ENCODE peak calls at places on chromosomes 4 and X, in seven cellular contexts. One of them, this sample, is unnamed.

GRCh38 chr4:173182403-173182802 is 13.8 kb downstream of the GALNT7 start:
- DNase-seq in pancreas: no peak
- DNase-seq in fibroblast of mammary gland: peak
- DNase-seq in CD8-positive, alpha-beta T cell: no peak
- DNase-seq in transverse colon: no peak
- DNase-seq in mesothelial cell of epicardium: no peak
- DNase-seq in endothelial cell: no peak
- DNase-seq in this sample: no peak

GRCh38 chrX:11472879-11473278 is 179.7 kb downstream of the AMELX start:
- DNase-seq in pancreas: no peak
- DNase-seq in mesothelial cell of epicardium: no peak
- DNase-seq in CD8-positive, alpha-beta T cell: no peak
- DNase-seq in endothelial cell: no peak
- DNase-seq in fibroblast of mammary gland: peak
- DNase-seq in transverse colon: no peak
- DNase-seq in this sample: no peak

GRCh38 chrX:38170556-38170955 is 50.1 kb downstream of the SRPX start:
- DNase-seq in CD8-positive, alpha-beta T cell: no peak
- DNase-seq in pancreas: no peak
- DNase-seq in fibroblast of mammary gland: no peak
- DNase-seq in mesothelial cell of epicardium: no peak
- DNase-seq in endothelial cell: no peak
- DNase-seq in transverse colon: no peak
- DNase-seq in this sample: no peak

GRCh38 chr4:57710053-57710452 is 599.9 kb upstream of the IGFBP7 start:
- DNase-seq in transverse colon: no peak
- DNase-seq in pancreas: no peak
- DNase-seq in fibroblast of mammary gland: no peak
- DNase-seq in mesothelial cell of epicardium: no peak
- DNase-seq in CD8-positive, alpha-beta T cell: no peak
- DNase-seq in endothelial cell: no peak
- DNase-seq in this sample: no peak

GRCh38 chrX:151973851-151974335 is 583 bp downstream of the GABRE start:
- DNase-seq in CD8-positive, alpha-beta T cell: no peak
- DNase-seq in mesothelial cell of epicardium: no peak
- DNase-seq in transverse colon: peak
- DNase-seq in fibroblast of mammary gland: no peak
- DNase-seq in pancreas: no peak
- DNase-seq in endothelial cell: no peak
- DNase-seq in this sample: no peak

GRCh38 chrX:40006025-40007017 is 91.4 kb downstream of the BCOR start:
- DNase-seq in CD8-positive, alpha-beta T cell: no peak
- DNase-seq in mesothelial cell of epicardium: no peak
- DNase-seq in transverse colon: peak
- DNase-seq in endothelial cell: peak
- DNase-seq in fibroblast of mammary gland: no peak
- DNase-seq in pancreas: peak
- DNase-seq in this sample: peak

GRCh38 chr4:153816542-153816941 is 27.7 kb upstream of the SFRP2 start:
- DNase-seq in mesothelial cell of epicardium: no peak
- DNase-seq in fibroblast of mammary gland: no peak
- DNase-seq in pancreas: no peak
- DNase-seq in transverse colon: no peak
- DNase-seq in endothelial cell: no peak
- DNase-seq in CD8-positive, alpha-beta T cell: no peak
- DNase-seq in this sample: no peak

GRCh38 chr4:10656988-10657387 is 27.6 kb downstream of the CLNK start:
- DNase-seq in pancreas: no peak
- DNase-seq in CD8-positive, alpha-beta T cell: no peak
- DNase-seq in transverse colon: no peak
- DNase-seq in mesothelial cell of epicardium: no peak
- DNase-seq in fibroblast of mammary gland: no peak
- DNase-seq in endothelial cell: no peak
- DNase-seq in this sample: no peak

GRCh38 chr4:113555868-113556267 is 205.7 kb downstream of the CAMK2D start:
- DNase-seq in transverse colon: no peak
- DNase-seq in fibroblast of mammary gland: no peak
- DNase-seq in pancreas: no peak
- DNase-seq in CD8-positive, alpha-beta T cell: no peak
- DNase-seq in mesothelial cell of epicardium: no peak
- DNase-seq in endothelial cell: no peak
- DNase-seq in this sample: no peak

GRCh38 chr4:123621072-123621705 is 224.6 kb downstream of the SPRY1 start:
- DNase-seq in transverse colon: no peak
- DNase-seq in CD8-positive, alpha-beta T cell: no peak
- DNase-seq in pancreas: no peak
- DNase-seq in mesothelial cell of epicardium: no peak
- DNase-seq in endothelial cell: no peak
- DNase-seq in fibroblast of mammary gland: no peak
- DNase-seq in this sample: no peak

GRCh38 chr4:94695389-94695788 is 62.4 kb upstream of the BMPR1B start:
- DNase-seq in fibroblast of mammary gland: peak
- DNase-seq in endothelial cell: no peak
- DNase-seq in mesothelial cell of epicardium: no peak
- DNase-seq in CD8-positive, alpha-beta T cell: no peak
- DNase-seq in transverse colon: no peak
- DNase-seq in pancreas: no peak
- DNase-seq in this sample: no peak

GRCh38 chr4:168887809-168888208 is 122.2 kb downstream of the CBR4 start:
- DNase-seq in transverse colon: no peak
- DNase-seq in endothelial cell: no peak
- DNase-seq in mesothelial cell of epicardium: no peak
- DNase-seq in fibroblast of mammary gland: no peak
- DNase-seq in CD8-positive, alpha-beta T cell: no peak
- DNase-seq in pancreas: no peak
- DNase-seq in this sample: no peak

GRCh38 chr4:39446842-39447573 is 11.7 kb downstream of the RPL9 start:
- DNase-seq in fibroblast of mammary gland: peak
- DNase-seq in CD8-positive, alpha-beta T cell: peak
- DNase-seq in endothelial cell: peak
- DNase-seq in mesothelial cell of epicardium: no peak
- DNase-seq in transverse colon: peak
- DNase-seq in pancreas: peak
- DNase-seq in this sample: peak

GRCh38 chr4:53558061-53558801 is 33.1 kb downstream of the LNX1 start:
- DNase-seq in mesothelial cell of epicardium: no peak
- DNase-seq in transverse colon: no peak
- DNase-seq in CD8-positive, alpha-beta T cell: no peak
- DNase-seq in endothelial cell: no peak
- DNase-seq in fibroblast of mammary gland: peak
- DNase-seq in pancreas: no peak
- DNase-seq in this sample: no peak

GRCh38 chr4:119478446-119479179 is 150.0 kb downstream of the PDE5A start:
- DNase-seq in CD8-positive, alpha-beta T cell: no peak
- DNase-seq in mesothelial cell of epicardium: no peak
- DNase-seq in endothelial cell: no peak
- DNase-seq in pancreas: no peak
- DNase-seq in fibroblast of mammary gland: no peak
- DNase-seq in transverse colon: no peak
- DNase-seq in this sample: no peak
- TF ChIP-seq CTCF in CD8-positive, alpha-beta T cell: no peak
- TF ChIP-seq CTCF in mesothelial cell of epicardium: no peak
- TF ChIP-seq CTCF in endothelial cell: no peak
- TF ChIP-seq CTCF in pancreas: no peak
- TF ChIP-seq CTCF in fibroblast of mammary gland: no peak
- TF ChIP-seq CTCF in transverse colon: no peak
- TF ChIP-seq CTCF in this sample: no peak

DNA sequence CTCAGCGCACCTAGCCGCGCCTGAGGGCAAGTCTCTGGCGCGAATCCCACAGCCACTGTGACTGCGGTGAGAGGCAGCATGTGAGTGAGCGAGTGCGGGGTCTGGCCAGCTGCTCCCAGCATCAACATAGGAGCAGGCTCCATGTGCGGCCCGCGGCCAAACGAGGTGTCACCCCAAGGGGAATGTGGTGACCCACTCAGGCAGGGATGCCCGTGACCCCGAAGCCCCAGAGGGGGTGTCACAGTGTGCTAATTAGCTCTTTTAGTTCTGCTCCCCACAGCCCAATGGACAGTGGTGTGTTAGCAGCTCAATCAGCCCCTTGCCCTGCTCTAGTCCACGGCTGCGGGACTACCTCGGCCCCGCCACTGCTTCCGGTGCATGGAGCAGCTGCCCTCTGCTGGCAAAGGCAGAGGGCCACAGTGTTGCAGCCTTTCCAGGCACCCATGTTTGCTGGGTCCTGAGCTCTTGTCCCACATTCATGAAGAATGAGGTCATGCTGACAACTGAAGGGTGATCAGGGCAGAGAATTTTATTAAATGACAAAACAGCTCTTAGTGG is 61.4 kb downstream of the AGA start:
- DNase-seq in CD8-positive, alpha-beta T cell: no peak
- DNase-seq in fibroblast of mammary gland: peak
- DNase-seq in mesothelial cell of epicardium: no peak
- DNase-seq in pancreas: no peak
- DNase-seq in transverse colon: no peak
- DNase-seq in endothelial cell: no peak
- DNase-seq in this sample: no peak
- TF ChIP-seq CTCF in CD8-positive, alpha-beta T cell: no peak
- TF ChIP-seq CTCF in fibroblast of mammary gland: peak
- TF ChIP-seq CTCF in mesothelial cell of epicardium: no peak
- TF ChIP-seq CTCF in pancreas: no peak
- TF ChIP-seq CTCF in transverse colon: no peak
- TF ChIP-seq CTCF in endothelial cell: no peak
- TF ChIP-seq CTCF in this sample: no peak

GRCh38 chrX:131853440-131853839 is 169.7 kb upstream of the STK26 start:
- DNase-seq in pancreas: no peak
- DNase-seq in CD8-positive, alpha-beta T cell: no peak
- DNase-seq in fibroblast of mammary gland: no peak
- DNase-seq in transverse colon: no peak
- DNase-seq in mesothelial cell of epicardium: no peak
- DNase-seq in endothelial cell: no peak
- DNase-seq in this sample: no peak

DNA sequence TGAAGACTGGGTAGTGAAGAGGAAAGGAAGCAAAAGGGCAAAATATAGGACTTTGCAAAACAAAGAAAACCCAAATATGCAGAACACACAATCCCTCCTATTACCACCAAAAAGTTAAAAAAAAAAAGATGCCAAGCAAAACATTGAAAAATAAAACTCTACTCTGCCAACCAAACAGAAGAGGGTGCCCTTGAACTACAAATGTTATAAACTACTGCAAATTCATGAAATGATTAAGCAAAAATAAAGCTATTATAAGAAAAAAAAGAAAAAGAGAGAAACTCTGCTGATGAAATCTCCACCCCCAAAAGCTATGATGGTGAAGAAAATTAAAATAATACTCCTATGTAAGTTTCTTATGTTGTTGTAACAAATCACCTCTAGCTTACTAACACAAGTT is 168.5 kb upstream of the STK26 start:
- DNase-seq in fibroblast of mammary gland: peak
- DNase-seq in transverse colon: no peak
- DNase-seq in pancreas: no peak
- DNase-seq in endothelial cell: no peak
- DNase-seq in mesothelial cell of epicardium: no peak
- DNase-seq in CD8-positive, alpha-beta T cell: no peak
- DNase-seq in this sample: no peak
- TF ChIP-seq CTCF in fibroblast of mammary gland: no peak
- TF ChIP-seq CTCF in transverse colon: no peak
- TF ChIP-seq CTCF in pancreas: no peak
- TF ChIP-seq CTCF in endothelial cell: no peak
- TF ChIP-seq CTCF in mesothelial cell of epicardium: peak
- TF ChIP-seq CTCF in CD8-positive, alpha-beta T cell: no peak
- TF ChIP-seq CTCF in this sample: no peak

DNA sequence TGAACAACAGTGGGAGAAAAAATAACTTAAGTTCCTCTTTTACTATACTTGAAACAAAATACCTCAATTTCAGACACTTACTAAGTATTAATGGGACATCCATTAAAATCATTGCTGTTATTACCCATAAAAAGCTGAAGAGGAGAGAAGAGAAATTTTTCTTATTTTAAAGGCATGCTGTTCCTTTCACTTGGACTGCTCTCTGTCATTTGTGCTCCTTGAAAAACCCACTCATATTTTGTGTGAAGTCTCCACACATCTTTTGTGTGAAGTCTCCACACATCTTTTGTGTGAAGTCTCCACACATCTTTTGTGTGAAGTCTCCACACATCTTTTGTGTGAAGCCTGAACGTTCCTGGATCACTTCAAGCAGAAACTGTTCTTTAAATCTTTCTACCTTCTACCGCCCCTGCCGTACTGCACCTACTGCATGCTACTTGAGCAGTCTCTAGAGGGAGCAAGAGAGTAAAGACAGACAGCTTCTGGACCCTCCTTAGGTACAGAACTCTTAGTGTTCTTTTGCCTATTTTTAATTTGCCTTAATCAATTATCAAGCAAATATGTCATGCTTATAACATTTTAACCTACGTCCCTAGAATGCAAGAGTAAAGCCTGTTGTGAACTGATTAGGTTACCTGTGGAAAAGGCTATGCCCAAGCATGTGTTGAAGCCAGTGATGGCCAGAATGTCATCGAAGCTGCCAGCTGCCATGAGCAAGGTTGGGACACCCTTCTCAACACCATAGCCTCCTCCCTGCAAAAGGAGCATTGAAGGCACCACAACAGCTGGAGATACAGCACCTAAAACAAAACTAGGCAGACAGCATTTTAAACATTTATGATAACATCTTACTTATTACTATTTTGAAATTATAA is 27.1 kb upstream of the SLC9B1 start:
- DNase-seq in fibroblast of mammary gland: peak
- DNase-seq in endothelial cell: peak
- DNase-seq in pancreas: no peak
- DNase-seq in CD8-positive, alpha-beta T cell: peak
- DNase-seq in transverse colon: peak
- DNase-seq in mesothelial cell of epicardium: no peak
- DNase-seq in this sample: no peak
- TF ChIP-seq CTCF in fibroblast of mammary gland: peak
- TF ChIP-seq CTCF in endothelial cell: peak
- TF ChIP-seq CTCF in pancreas: peak
- TF ChIP-seq CTCF in CD8-positive, alpha-beta T cell: peak
- TF ChIP-seq CTCF in transverse colon: peak
- TF ChIP-seq CTCF in mesothelial cell of epicardium: no peak
- TF ChIP-seq CTCF in this sample: peak

GRCh38 chrX:106619797-106620196 is 8.0 kb downstream of the RADX start:
- DNase-seq in fibroblast of mammary gland: peak
- DNase-seq in pancreas: no peak
- DNase-seq in transverse colon: no peak
- DNase-seq in endothelial cell: no peak
- DNase-seq in CD8-positive, alpha-beta T cell: no peak
- DNase-seq in mesothelial cell of epicardium: no peak
- DNase-seq in this sample: no peak
- TF ChIP-seq CTCF in fibroblast of mammary gland: peak
- TF ChIP-seq CTCF in pancreas: no peak
- TF ChIP-seq CTCF in transverse colon: peak
- TF ChIP-seq CTCF in endothelial cell: no peak
- TF ChIP-seq CTCF in CD8-positive, alpha-beta T cell: peak
- TF ChIP-seq CTCF in mesothelial cell of epicardium: no peak
- TF ChIP-seq CTCF in this sample: no peak

This sample was measured in ovary.